ENCODE peak calls at places on chromosome 6, in four cellular contexts. One of them, this sample, is unnamed.

GRCh38 chr6:139080255-139080920 is 51.8 kb downstream of the ABRACL start:
- DNase-seq in AG08395: no peak
- DNase-seq in activated CD4-positive, CD25-positive, alpha-beta regulatory T cell: no peak
- DNase-seq in heart right ventricle: no peak
- DNase-seq in this sample: no peak

GRCh38 chr6:48135352-48136084 is 24.5 kb upstream of the PTCHD4 start:
- DNase-seq in AG08395: no peak
- DNase-seq in activated CD4-positive, CD25-positive, alpha-beta regulatory T cell: no peak
- DNase-seq in heart right ventricle: no peak
- DNase-seq in this sample: no peak

GRCh38 chr6:147135211-147135672 is 69.0 kb upstream of the STXBP5 start:
- DNase-seq in AG08395: peak
- DNase-seq in activated CD4-positive, CD25-positive, alpha-beta regulatory T cell: no peak
- DNase-seq in heart right ventricle: no peak
- DNase-seq in this sample: no peak

GRCh38 chr6:157944983-157945931 is 36.4 kb upstream of the SYNJ2 start:
- DNase-seq in AG08395: no peak
- DNase-seq in activated CD4-positive, CD25-positive, alpha-beta regulatory T cell: no peak
- DNase-seq in heart right ventricle: no peak
- DNase-seq in this sample: no peak

GRCh38 chr6:44312901-44313788 is at the start of gene AARS2:
- DNase-seq in AG08395: peak
- DNase-seq in activated CD4-positive, CD25-positive, alpha-beta regulatory T cell: peak
- DNase-seq in heart right ventricle: peak
- DNase-seq in this sample: peak

GRCh38 chr6:137699036-137699683 is 167.9 kb upstream of the TNFAIP3 start:
- DNase-seq in AG08395: peak
- DNase-seq in activated CD4-positive, CD25-positive, alpha-beta regulatory T cell: no peak
- DNase-seq in heart right ventricle: no peak
- DNase-seq in this sample: no peak

GRCh38 chr6:170235726-170236125 is 55.2 kb downstream of the DLL1 start:
- DNase-seq in AG08395: no peak
- DNase-seq in activated CD4-positive, CD25-positive, alpha-beta regulatory T cell: no peak
- DNase-seq in heart right ventricle: no peak
- DNase-seq in this sample: no peak

GRCh38 chr6:66496659-66497058 is 789.6 kb upstream of the EYS start:
- DNase-seq in AG08395: peak
- DNase-seq in activated CD4-positive, CD25-positive, alpha-beta regulatory T cell: no peak
- DNase-seq in heart right ventricle: no peak
- DNase-seq in this sample: no peak

GRCh38 chr6:5398530-5398929 is 137.2 kb downstream of the FARS2 start:
- DNase-seq in AG08395: peak
- DNase-seq in activated CD4-positive, CD25-positive, alpha-beta regulatory T cell: no peak
- DNase-seq in heart right ventricle: no peak
- DNase-seq in this sample: peak

GRCh38 chr6:126054802-126055201 is 68.5 kb downstream of the TRMT11 start:
- DNase-seq in AG08395: no peak
- DNase-seq in activated CD4-positive, CD25-positive, alpha-beta regulatory T cell: no peak
- DNase-seq in heart right ventricle: no peak
- DNase-seq in this sample: no peak

GRCh38 chr6:116531675-116532570 is 13.6 kb downstream of the TRAPPC3L start:
- DNase-seq in AG08395: peak
- DNase-seq in activated CD4-positive, CD25-positive, alpha-beta regulatory T cell: peak
- DNase-seq in heart right ventricle: peak
- DNase-seq in this sample: peak

GRCh38 chr6:33744001-33744848 is 2.5 kb downstream of the IP6K3 start:
- DNase-seq in AG08395: peak
- DNase-seq in activated CD4-positive, CD25-positive, alpha-beta regulatory T cell: peak
- DNase-seq in heart right ventricle: peak
- DNase-seq in this sample: peak

GRCh38 chr6:2430617-2431016 is 185.2 kb upstream of the GMDS start:
- DNase-seq in AG08395: no peak
- DNase-seq in activated CD4-positive, CD25-positive, alpha-beta regulatory T cell: no peak
- DNase-seq in heart right ventricle: no peak
- DNase-seq in this sample: no peak

GRCh38 chr6:35602133-35602946 is 86.4 kb downstream of the FKBP5 start:
- DNase-seq in AG08395: peak
- DNase-seq in activated CD4-positive, CD25-positive, alpha-beta regulatory T cell: no peak
- DNase-seq in heart right ventricle: no peak
- DNase-seq in this sample: peak